ENCODE peak calls at places on chromosomes 3 and 15, in ten cellular contexts. One of them, this sample, is unnamed.

GRCh38 chr3:29255854-29256696 is 24.8 kb upstream of the RBMS3 start:
- DNase-seq in cerebellar cortex: no peak
- DNase-seq in left lung: no peak
- DNase-seq in caudate nucleus: no peak
- DNase-seq in hepatic stellate cell: no peak
- DNase-seq in sciatic nerve: no peak
- DNase-seq in nucleus accumbens: no peak
- DNase-seq in epithelial cell of esophagus: peak
- DNase-seq in neural progenitor cell: no peak
- DNase-seq in RWPE2: no peak
- DNase-seq in this sample: no peak

GRCh38 chr3:112327371-112327951 is 5.5 kb upstream of the CD200 start:
- DNase-seq in cerebellar cortex: peak
- DNase-seq in left lung: no peak
- DNase-seq in caudate nucleus: no peak
- DNase-seq in hepatic stellate cell: peak
- DNase-seq in sciatic nerve: no peak
- DNase-seq in nucleus accumbens: no peak
- DNase-seq in epithelial cell of esophagus: peak
- DNase-seq in neural progenitor cell: peak
- DNase-seq in RWPE2: no peak
- DNase-seq in this sample: no peak

GRCh38 chr3:16994842-16995535 is 110.2 kb downstream of the PLCL2 start:
- DNase-seq in cerebellar cortex: no peak
- DNase-seq in left lung: no peak
- DNase-seq in caudate nucleus: no peak
- DNase-seq in hepatic stellate cell: no peak
- DNase-seq in sciatic nerve: no peak
- DNase-seq in nucleus accumbens: no peak
- DNase-seq in epithelial cell of esophagus: no peak
- DNase-seq in neural progenitor cell: peak
- DNase-seq in RWPE2: no peak
- DNase-seq in this sample: no peak

GRCh38 chr15:66654718-66655375 is 47.2 kb upstream of the SMAD6 start:
- DNase-seq in cerebellar cortex: no peak
- DNase-seq in left lung: no peak
- DNase-seq in caudate nucleus: no peak
- DNase-seq in hepatic stellate cell: peak
- DNase-seq in sciatic nerve: peak
- DNase-seq in nucleus accumbens: no peak
- DNase-seq in epithelial cell of esophagus: no peak
- DNase-seq in neural progenitor cell: peak
- DNase-seq in RWPE2: no peak
- DNase-seq in this sample: no peak

GRCh38 chr15:101676965-101677364 is 24.8 kb upstream of the TM2D3 start:
- DNase-seq in cerebellar cortex: peak
- DNase-seq in left lung: no peak
- DNase-seq in caudate nucleus: no peak
- DNase-seq in hepatic stellate cell: no peak
- DNase-seq in sciatic nerve: no peak
- DNase-seq in nucleus accumbens: no peak
- DNase-seq in epithelial cell of esophagus: no peak
- DNase-seq in neural progenitor cell: no peak
- DNase-seq in RWPE2: no peak
- DNase-seq in this sample: no peak

GRCh38 chr15:97482521-97482920 is 478.0 kb upstream of the ARRDC4 start:
- DNase-seq in cerebellar cortex: no peak
- DNase-seq in left lung: no peak
- DNase-seq in caudate nucleus: no peak
- DNase-seq in hepatic stellate cell: no peak
- DNase-seq in sciatic nerve: no peak
- DNase-seq in nucleus accumbens: no peak
- DNase-seq in epithelial cell of esophagus: no peak
- DNase-seq in neural progenitor cell: peak
- DNase-seq in RWPE2: no peak
- DNase-seq in this sample: no peak

GRCh38 chr3:112351823-112352222 is 18.9 kb downstream of the CD200 start:
- DNase-seq in cerebellar cortex: no peak
- DNase-seq in left lung: no peak
- DNase-seq in caudate nucleus: no peak
- DNase-seq in hepatic stellate cell: no peak
- DNase-seq in sciatic nerve: no peak
- DNase-seq in nucleus accumbens: no peak
- DNase-seq in epithelial cell of esophagus: no peak
- DNase-seq in neural progenitor cell: no peak
- DNase-seq in RWPE2: no peak
- DNase-seq in this sample: no peak

GRCh38 chr3:143442761-143443477 is 323.3 kb downstream of the CHST2 start:
- DNase-seq in cerebellar cortex: no peak
- DNase-seq in left lung: no peak
- DNase-seq in caudate nucleus: no peak
- DNase-seq in hepatic stellate cell: no peak
- DNase-seq in sciatic nerve: no peak
- DNase-seq in nucleus accumbens: no peak
- DNase-seq in epithelial cell of esophagus: no peak
- DNase-seq in neural progenitor cell: no peak
- DNase-seq in RWPE2: no peak
- DNase-seq in this sample: no peak

GRCh38 chr15:78392430-78392829 is 45.6 kb upstream of the IREB2 start:
- DNase-seq in cerebellar cortex: no peak
- DNase-seq in left lung: no peak
- DNase-seq in caudate nucleus: no peak
- DNase-seq in hepatic stellate cell: no peak
- DNase-seq in sciatic nerve: peak
- DNase-seq in nucleus accumbens: peak
- DNase-seq in epithelial cell of esophagus: peak
- DNase-seq in neural progenitor cell: no peak
- DNase-seq in RWPE2: peak
- DNase-seq in this sample: no peak

GRCh38 chr15:90086868-90087268 is 15.4 kb downstream of the IDH2 start:
- DNase-seq in cerebellar cortex: peak
- DNase-seq in left lung: no peak
- DNase-seq in caudate nucleus: no peak
- DNase-seq in hepatic stellate cell: peak
- DNase-seq in sciatic nerve: no peak
- DNase-seq in nucleus accumbens: no peak
- DNase-seq in epithelial cell of esophagus: peak
- DNase-seq in neural progenitor cell: peak
- DNase-seq in RWPE2: no peak
- DNase-seq in this sample: no peak

GRCh38 chr15:90294601-90295269 is 29.3 kb downstream of the NGRN start:
- DNase-seq in cerebellar cortex: peak
- DNase-seq in left lung: no peak
- DNase-seq in caudate nucleus: no peak
- DNase-seq in hepatic stellate cell: no peak
- DNase-seq in sciatic nerve: no peak
- DNase-seq in nucleus accumbens: no peak
- DNase-seq in epithelial cell of esophagus: no peak
- DNase-seq in neural progenitor cell: no peak
- DNase-seq in RWPE2: no peak
- DNase-seq in this sample: no peak

GRCh38 chr15:60462027-60462426 is 16.9 kb downstream of the ICE2 start:
- DNase-seq in cerebellar cortex: no peak
- DNase-seq in left lung: no peak
- DNase-seq in caudate nucleus: no peak
- DNase-seq in hepatic stellate cell: no peak
- DNase-seq in sciatic nerve: no peak
- DNase-seq in nucleus accumbens: no peak
- DNase-seq in epithelial cell of esophagus: no peak
- DNase-seq in neural progenitor cell: no peak
- DNase-seq in RWPE2: no peak
- DNase-seq in this sample: no peak

GRCh38 chr3:38834717-38835116 is 18.7 kb upstream of the SCN10A start:
- DNase-seq in cerebellar cortex: no peak
- DNase-seq in left lung: no peak
- DNase-seq in caudate nucleus: no peak
- DNase-seq in hepatic stellate cell: no peak
- DNase-seq in sciatic nerve: no peak
- DNase-seq in nucleus accumbens: no peak
- DNase-seq in epithelial cell of esophagus: no peak
- DNase-seq in neural progenitor cell: no peak
- DNase-seq in RWPE2: no peak
- DNase-seq in this sample: no peak

GRCh38 chr3:150421799-150422548 is 13.9 kb downstream of the TSC22D2 start:
- DNase-seq in cerebellar cortex: no peak
- DNase-seq in left lung: no peak
- DNase-seq in caudate nucleus: no peak
- DNase-seq in hepatic stellate cell: no peak
- DNase-seq in sciatic nerve: no peak
- DNase-seq in nucleus accumbens: no peak
- DNase-seq in epithelial cell of esophagus: peak
- DNase-seq in neural progenitor cell: no peak
- DNase-seq in RWPE2: no peak
- DNase-seq in this sample: no peak

GRCh38 chr3:110995461-110996226 is 76.0 kb upstream of the NECTIN3 start:
- DNase-seq in cerebellar cortex: no peak
- DNase-seq in left lung: no peak
- DNase-seq in caudate nucleus: no peak
- DNase-seq in hepatic stellate cell: no peak
- DNase-seq in sciatic nerve: no peak
- DNase-seq in nucleus accumbens: no peak
- DNase-seq in epithelial cell of esophagus: peak
- DNase-seq in neural progenitor cell: no peak
- DNase-seq in RWPE2: no peak
- DNase-seq in this sample: no peak

GRCh38 chr3:43389388-43390254 is 103.3 kb downstream of the SNRK start:
- DNase-seq in cerebellar cortex: no peak
- DNase-seq in left lung: peak
- DNase-seq in caudate nucleus: no peak
- DNase-seq in hepatic stellate cell: no peak
- DNase-seq in sciatic nerve: no peak
- DNase-seq in nucleus accumbens: no peak
- DNase-seq in epithelial cell of esophagus: peak
- DNase-seq in neural progenitor cell: no peak
- DNase-seq in RWPE2: no peak
- DNase-seq in this sample: no peak

GRCh38 chr3:39405687-39406367 is 693 bp upstream of the RPSA start:
- DNase-seq in cerebellar cortex: no peak
- DNase-seq in left lung: no peak
- DNase-seq in caudate nucleus: no peak
- DNase-seq in hepatic stellate cell: no peak
- DNase-seq in sciatic nerve: no peak
- DNase-seq in nucleus accumbens: no peak
- DNase-seq in epithelial cell of esophagus: no peak
- DNase-seq in neural progenitor cell: no peak
- DNase-seq in RWPE2: no peak
- DNase-seq in this sample: no peak

GRCh38 chr3:14769531-14770325 is 49.0 kb upstream of the FGD5 start:
- DNase-seq in cerebellar cortex: no peak
- DNase-seq in left lung: no peak
- DNase-seq in caudate nucleus: no peak
- DNase-seq in hepatic stellate cell: no peak
- DNase-seq in sciatic nerve: no peak
- DNase-seq in nucleus accumbens: no peak
- DNase-seq in epithelial cell of esophagus: no peak
- DNase-seq in neural progenitor cell: no peak
- DNase-seq in RWPE2: no peak
- DNase-seq in this sample: no peak

GRCh38 chr3:134315286-134316106 is 58.8 kb downstream of the AMOTL2 start:
- DNase-seq in cerebellar cortex: peak
- DNase-seq in left lung: peak
- DNase-seq in caudate nucleus: no peak
- DNase-seq in hepatic stellate cell: peak
- DNase-seq in sciatic nerve: peak
- DNase-seq in nucleus accumbens: no peak
- DNase-seq in epithelial cell of esophagus: peak
- DNase-seq in neural progenitor cell: peak
- DNase-seq in RWPE2: no peak
- DNase-seq in this sample: peak

GRCh38 chr3:4906107-4906621 is 73.1 kb upstream of the BHLHE40 start:
- DNase-seq in cerebellar cortex: no peak
- DNase-seq in left lung: no peak
- DNase-seq in caudate nucleus: no peak
- DNase-seq in hepatic stellate cell: no peak
- DNase-seq in sciatic nerve: no peak
- DNase-seq in nucleus accumbens: no peak
- DNase-seq in epithelial cell of esophagus: peak
- DNase-seq in neural progenitor cell: peak
- DNase-seq in RWPE2: no peak
- DNase-seq in this sample: no peak

GRCh38 chr15:42394131-42394530 is 34.8 kb downstream of the CAPN3 start:
- DNase-seq in cerebellar cortex: no peak
- DNase-seq in left lung: no peak
- DNase-seq in caudate nucleus: no peak
- DNase-seq in hepatic stellate cell: no peak
- DNase-seq in sciatic nerve: no peak
- DNase-seq in nucleus accumbens: no peak
- DNase-seq in epithelial cell of esophagus: no peak
- DNase-seq in neural progenitor cell: no peak
- DNase-seq in RWPE2: no peak
- DNase-seq in this sample: no peak

GRCh38 chr3:143472731-143473523 is 353.4 kb downstream of the CHST2 start:
- DNase-seq in cerebellar cortex: no peak
- DNase-seq in left lung: no peak
- DNase-seq in caudate nucleus: no peak
- DNase-seq in hepatic stellate cell: no peak
- DNase-seq in sciatic nerve: no peak
- DNase-seq in nucleus accumbens: no peak
- DNase-seq in epithelial cell of esophagus: no peak
- DNase-seq in neural progenitor cell: no peak
- DNase-seq in RWPE2: no peak
- DNase-seq in this sample: no peak

GRCh38 chr15:49715213-49715612 is 94.4 kb downstream of the DTWD1 start:
- DNase-seq in cerebellar cortex: no peak
- DNase-seq in left lung: no peak
- DNase-seq in caudate nucleus: no peak
- DNase-seq in hepatic stellate cell: no peak
- DNase-seq in sciatic nerve: no peak
- DNase-seq in nucleus accumbens: no peak
- DNase-seq in epithelial cell of esophagus: no peak
- DNase-seq in neural progenitor cell: no peak
- DNase-seq in RWPE2: no peak
- DNase-seq in this sample: no peak

GRCh38 chr15:87977907-87978306 is 278.6 kb downstream of the NTRK3 start:
- DNase-seq in cerebellar cortex: no peak
- DNase-seq in left lung: no peak
- DNase-seq in caudate nucleus: no peak
- DNase-seq in hepatic stellate cell: no peak
- DNase-seq in sciatic nerve: no peak
- DNase-seq in nucleus accumbens: no peak
- DNase-seq in epithelial cell of esophagus: no peak
- DNase-seq in neural progenitor cell: no peak
- DNase-seq in RWPE2: no peak
- DNase-seq in this sample: no peak

This sample was measured in thoracic aorta.